ENCODE peak calls at places on chromosome 15, in five cellular contexts. V, C, S, O and Z are unnamed samples.

GRCh38 chr15:40477703-40478269 is 7.0 kb downstream of the CHST14 start:
- DNase-seq in C (no peak), O (no peak), V (no peak), S (peak), Z (no peak)

GRCh38 chr15:94231728-94232086 is 346 bp downstream of the MCTP2 start:
- DNase-seq in S (peak), C (peak), V (peak), O (peak), Z (no peak)

GRCh38 chr15:85711590-85712192 is 83.0 kb downstream of the KLHL25 start:
- DNase-seq in S (no peak), O (no peak), V (no peak), C (no peak), Z (no peak)

GRCh38 chr15:35271371-35272043 is 186.4 kb upstream of the NANOGP8 start:
- DNase-seq in C (no peak), O (peak), V (no peak), S (no peak), Z (no peak)

GRCh38 chr15:63112871-63113270 is 8.8 kb upstream of the LACTB start:
- DNase-seq in S (no peak), V (no peak), C (no peak), O (no peak), Z (no peak)

GRCh38 chr15:60695713-60696522 is 217.0 kb upstream of the ICE2 start:
- DNase-seq in O (no peak), V (no peak), C (no peak), S (no peak), Z (peak)

GRCh38 chr15:47188766-47189507 is 528.4 kb upstream of the SEMA6D start:
- DNase-seq in V (no peak), O (no peak), S (no peak), C (no peak), Z (no peak)

GRCh38 chr15:99568548-99569352 is 3.0 kb downstream of the MEF2A start:
- DNase-seq in V (no peak), O (peak), S (no peak), C (no peak), Z (no peak)

GRCh38 chr15:42215854-42216829 is 8.0 kb upstream of the VPS39 start:
- DNase-seq in O (no peak), C (peak), S (no peak), V (no peak), Z (no peak)

GRCh38 chr15:100733088-100733487 is 130.7 kb downstream of the ASB7 start:
- DNase-seq in O (peak), S (no peak), C (no peak), V (no peak), Z (no peak)

GRCh38 chr15:40591310-40591845 is 2.7 kb upstream of the KNL1 start:
- DNase-seq in C (no peak), V (no peak), O (no peak), S (no peak), Z (no peak)

GRCh38 chr15:99749386-99749785 is 16.1 kb upstream of the LYSMD4 start:
- DNase-seq in V (no peak), O (no peak), S (peak), C (no peak), Z (no peak)

GRCh38 chr15:55715355-55716076 is 27.4 kb downstream of the PRTG start:
- DNase-seq in O (no peak), C (no peak), V (no peak), S (no peak), Z (no peak)

GRCh38 chr15:85142324-85142723 is 160.7 kb downstream of the PDE8A start:
- DNase-seq in V (no peak), S (no peak), C (no peak), O (peak), Z (no peak)

GRCh38 chr15:60932051-60932915 is 296.8 kb downstream of the RORA start:
- DNase-seq in V (peak), O (peak), C (no peak), S (peak), Z (peak)

GRCh38 chr15:66387176-66388056 is 704 bp downstream of the MAP2K1 start:
- DNase-seq in C (peak), V (peak), O (peak), S (peak), Z (no peak)

GRCh38 chr15:75452968-75453702 is 1.6 kb upstream of the SIN3A start:
- DNase-seq in V (peak), C (peak), O (peak), S (peak), Z (peak)

GRCh38 chr15:38696120-38696727 is 131.6 kb upstream of the RASGRP1 start:
- DNase-seq in S (peak), C (no peak), V (no peak), O (peak), Z (peak)

GRCh38 chr15:74270854-74271520 is 34.9 kb downstream of the CCDC33 start:
- DNase-seq in S (no peak), O (no peak), V (no peak), C (no peak), Z (no peak)

GRCh38 chr15:60859996-60860494 is 369.1 kb downstream of the RORA start:
- DNase-seq in O (peak), S (peak), C (no peak), V (no peak), Z (no peak)

GRCh38 chr15:38254065-38254883 is 1.6 kb downstream of the SPRED1 start:
- DNase-seq in S (peak), C (peak), O (peak), V (peak), Z (peak)

GRCh38 chr15:67124911-67125588 is 59.6 kb downstream of the SMAD3 start:
- DNase-seq in V (no peak), O (no peak), S (no peak), C (no peak), Z (no peak)

GRCh38 chr15:81959196-81959595 is 86.6 kb downstream of the MEX3B start:
- DNase-seq in C (no peak), V (no peak), O (no peak), S (no peak), Z (no peak)

GRCh38 chr15:43187544-43188155 is 2.4 kb downstream of the CCNDBP1 start:
- DNase-seq in V (no peak), O (peak), C (peak), S (no peak), Z (peak)

GRCh38 chr15:74144153-74144775 is 13.9 kb downstream of the ISLR2 start:
- DNase-seq in S (no peak), C (no peak), O (no peak), V (no peak), Z (peak)

GRCh38 chr15:24696855-24697254 is 21.3 kb downstream of the NPAP1 start:
- DNase-seq in V (no peak), O (no peak), C (no peak), S (no peak), Z (no peak)

GRCh38 chr15:36363335-36363734 is 216.1 kb upstream of the CDIN1 start:
- DNase-seq in O (peak), C (no peak), V (no peak), S (no peak), Z (no peak)

GRCh38 chr15:80264031-80264430 is 12.0 kb upstream of the CTXND1 start:
- DNase-seq in V (no peak), C (no peak), S (no peak), O (peak), Z (no peak)

GRCh38 chr15:96977886-96978285 is 647.4 kb downstream of the NR2F2 start:
- DNase-seq in C (no peak), O (no peak), S (no peak), V (no peak), Z (peak)

GRCh38 chr15:91890614-91891013 is 37.1 kb downstream of the SLCO3A1 start:
- DNase-seq in O (no peak), V (no peak), S (no peak), C (no peak), Z (no peak)

GRCh38 chr15:38555686-38556334 is 8.8 kb downstream of the RASGRP1 start:
- DNase-seq in C (no peak), O (peak), V (no peak), S (no peak), Z (no peak)

GRCh38 chr15:33757505-33758211 is 210.6 kb upstream of the CHRM5 start:
- DNase-seq in C (no peak), S (no peak), V (no peak), O (no peak), Z (no peak)

GRCh38 chr15:77819841-77820728 is 187.4 kb upstream of the LINGO1 start:
- DNase-seq in O (peak), V (peak), C (no peak), S (no peak), Z (no peak)
- H3K4me3 ChIP-seq in O (no peak), V (peak), C (no peak), S (peak), Z (no peak)

GRCh38 chr15:70853270-70853854 is 595 bp downstream of the LARP6 start:
- DNase-seq in C (no peak), O (peak), S (no peak), V (peak), Z (no peak)
- H3K4me3 ChIP-seq in C (no peak), O (peak), S (peak), V (peak), Z (peak)

DNA sequence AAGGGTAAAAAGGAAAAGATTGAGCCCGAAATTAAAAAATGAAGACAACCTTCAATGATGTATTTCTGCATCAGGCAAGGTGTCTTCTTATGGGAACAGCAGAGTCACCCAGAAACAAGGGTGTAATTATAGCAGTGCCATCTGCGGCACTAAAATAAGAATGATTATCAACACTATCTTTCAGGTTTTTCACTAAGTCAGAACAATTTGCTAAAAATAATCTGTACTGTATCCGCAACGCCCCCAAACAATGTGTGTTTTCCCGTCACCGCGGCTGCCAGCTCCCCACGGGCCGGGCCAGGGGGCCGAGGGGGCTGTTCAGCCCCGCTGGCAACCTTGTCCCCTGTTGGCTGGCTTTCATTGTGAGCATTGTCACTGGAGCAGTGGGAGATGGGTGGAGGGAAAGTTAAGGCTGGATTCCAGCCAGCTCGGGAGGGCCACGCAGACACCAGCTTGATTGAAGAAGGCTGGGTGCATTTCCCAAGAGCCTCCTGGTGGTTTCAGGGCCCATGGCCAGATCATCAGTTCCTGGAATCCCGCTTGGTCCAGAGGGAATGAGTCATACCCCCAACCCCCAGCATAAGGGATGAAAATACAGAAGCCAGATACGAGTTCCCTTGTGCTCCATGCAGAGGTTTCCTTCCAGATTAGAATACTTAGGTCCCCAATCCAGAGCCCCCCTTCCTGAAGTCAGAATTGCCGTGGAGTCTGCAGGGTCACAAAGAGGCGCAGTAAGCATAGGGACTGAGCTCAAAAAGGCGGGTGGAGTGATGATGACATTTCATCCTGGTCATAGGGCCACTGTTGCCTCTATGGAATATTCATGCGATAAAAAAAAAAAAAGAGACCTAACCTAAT is 90.2 kb upstream of the KLF13 start:
- DNase-seq in V (peak), O (peak), C (peak), S (peak), Z (no peak)
- H3K4me3 ChIP-seq in V (no peak), O (no peak), C (peak), S (no peak), Z (no peak)

DNA sequence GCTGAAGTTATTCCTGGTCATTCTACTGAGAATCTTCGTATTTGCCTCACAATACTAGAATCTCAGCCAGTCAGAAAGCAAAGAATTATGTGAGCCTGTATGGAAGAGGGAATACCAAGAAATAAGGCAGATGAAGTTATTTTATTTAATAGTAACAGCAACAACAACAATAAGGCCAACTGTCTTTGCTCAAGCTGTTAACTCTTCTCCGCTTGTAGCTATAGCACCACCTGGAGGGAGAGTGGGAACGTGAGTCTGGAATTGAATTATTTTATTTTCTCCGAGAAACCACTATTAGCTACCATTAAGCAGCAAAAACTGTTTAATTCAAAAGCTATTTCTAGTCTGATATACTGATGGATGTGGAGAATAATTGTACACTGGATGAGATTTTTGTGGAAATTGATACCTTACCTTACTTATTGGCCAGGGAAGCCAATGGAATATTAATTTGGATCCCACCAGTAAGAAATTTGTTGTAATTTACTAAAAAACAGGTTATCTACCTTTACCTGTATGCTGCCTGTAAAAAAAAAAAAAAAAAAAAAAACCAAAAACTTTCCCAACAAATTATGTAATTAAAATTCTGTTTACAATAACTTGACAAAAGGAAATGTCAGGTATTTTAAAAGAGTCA is 50.1 kb downstream of the CALML4 start:
- DNase-seq in V (peak), S (no peak), O (peak), C (peak), Z (peak)
- H3K4me3 ChIP-seq in V (no peak), S (no peak), O (no peak), C (no peak), Z (no peak)